ENCODE peak calls at places on chromosomes 5 and 9, in seven cellular contexts. Z is upper lobe of right lung; D is CD8-positive, alpha-beta memory T cell; K is BE2C; A is fibroblast of lung; B is lower lobe of right lung; V is A549. O is an unnamed sample. For H3K4me1, the result is how much of the 10 kb centered on the place peaks cover.

GRCh38 chr5:108251350-108251749 is 130.5 kb downstream of the FBXL17 start:
- DNase-seq in Z (no peak), D (no peak), K (peak), A (peak), B (no peak), V (no peak), O (no peak)

GRCh38 chr5:107655836-107656235 is 14.9 kb downstream of the EFNA5 start:
- DNase-seq in Z (no peak), D (no peak), K (no peak), A (no peak), B (no peak), V (no peak), O (no peak)

GRCh38 chr5:72412283-72413055 is 92.3 kb downstream of the PTCD2 start:
- DNase-seq in Z (no peak), D (no peak), K (no peak), A (peak), B (no peak), V (no peak), O (no peak)

GRCh38 chr5:10592598-10592997 is 28.7 kb downstream of the ANKRD33B start:
- DNase-seq in Z (no peak), D (no peak), K (no peak), A (no peak), B (no peak), V (no peak), O (no peak)

GRCh38 chr9:974993-975739 is 1.3 kb upstream of the DMRT3 start:
- DNase-seq in Z (no peak), D (no peak), K (no peak), A (no peak), B (no peak), V (no peak), O (no peak)

GRCh38 chr9:105341784-105342183 is 97.3 kb downstream of the SLC44A1 start:
- DNase-seq in Z (no peak), D (no peak), K (no peak), A (peak), B (no peak), V (no peak), O (no peak)

GRCh38 chr9:5326893-5327548 is 12.7 kb downstream of the RLN1 start:
- DNase-seq in Z (peak), D (peak), K (no peak), A (peak), B (peak), V (no peak), O (no peak)

GRCh38 chr9:121823451-121824169 is 172.2 kb downstream of the DAB2IP start:
- DNase-seq in Z (no peak), D (no peak), K (no peak), A (no peak), B (no peak), V (no peak), O (no peak)

GRCh38 chr5:145936401-145937131 is at the start of gene SH3RF2:
- DNase-seq in Z (peak), D (no peak), K (peak), A (peak), B (peak), V (peak), O (peak)

GRCh38 chr9:33289501-33289900 is 815 bp upstream of the NFX1 start:
- DNase-seq in Z (peak), D (peak), K (peak), A (peak), B (peak), V (no peak), O (peak)

GRCh38 chr5:134576386-134577021 is 51.0 kb downstream of the JADE2 start:
- DNase-seq in Z (no peak), D (no peak), K (no peak), A (no peak), B (peak), V (no peak), O (no peak)

GRCh38 chr9:75834878-75835277 is 55.6 kb upstream of the PCSK5 start:
- DNase-seq in Z (no peak), D (no peak), K (no peak), A (no peak), B (no peak), V (no peak), O (no peak)

GRCh38 chr5:154654484-154655375 is 100.4 kb upstream of the LARP1 start:
- DNase-seq in Z (peak), D (no peak), K (peak), A (peak), B (no peak), V (no peak), O (no peak)

GRCh38 chr9:36250079-36250478 is 8.2 kb downstream of the GNE start:
- DNase-seq in Z (no peak), D (no peak), K (no peak), A (no peak), B (no peak), V (no peak), O (no peak)

GRCh38 chr5:164306662-164307061 is 801.2 kb downstream of the MAT2B start:
- DNase-seq in Z (no peak), D (no peak), K (no peak), A (peak), B (no peak), V (no peak), O (no peak)

GRCh38 chr5:957730-958485 is 50.7 kb upstream of the NKD2 start:
- DNase-seq in Z (peak), D (no peak), K (no peak), A (no peak), B (peak), V (no peak), O (no peak)

DNA sequence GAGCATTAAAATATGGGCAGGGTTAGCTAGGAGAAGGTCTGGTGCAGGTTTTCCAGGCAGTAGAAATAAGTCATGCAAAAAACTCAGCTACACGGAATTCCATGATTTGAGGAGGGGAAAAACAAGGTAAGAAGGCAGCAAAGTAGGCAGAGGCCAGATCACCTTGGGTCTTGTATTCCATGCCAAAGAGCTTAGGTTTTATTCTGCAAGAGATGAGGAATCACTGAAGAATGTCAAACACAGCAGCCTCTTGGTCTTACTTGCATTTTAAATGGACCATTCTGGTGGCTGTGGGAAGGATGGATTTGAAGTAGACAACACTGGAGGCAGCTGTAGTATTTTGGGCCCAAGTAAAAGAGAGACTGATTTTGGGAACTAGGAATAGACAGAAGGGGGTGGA is 8.6 kb downstream of the TRPM3 start:
- DNase-seq in Z (no peak), D (no peak), K (no peak), A (no peak), B (no peak), V (no peak), O (no peak)
- H3K4me1 ChIP-seq in Z (under half), D (under half), K (under half), A (under half), B (under half), V (under half), O (under half)

DNA sequence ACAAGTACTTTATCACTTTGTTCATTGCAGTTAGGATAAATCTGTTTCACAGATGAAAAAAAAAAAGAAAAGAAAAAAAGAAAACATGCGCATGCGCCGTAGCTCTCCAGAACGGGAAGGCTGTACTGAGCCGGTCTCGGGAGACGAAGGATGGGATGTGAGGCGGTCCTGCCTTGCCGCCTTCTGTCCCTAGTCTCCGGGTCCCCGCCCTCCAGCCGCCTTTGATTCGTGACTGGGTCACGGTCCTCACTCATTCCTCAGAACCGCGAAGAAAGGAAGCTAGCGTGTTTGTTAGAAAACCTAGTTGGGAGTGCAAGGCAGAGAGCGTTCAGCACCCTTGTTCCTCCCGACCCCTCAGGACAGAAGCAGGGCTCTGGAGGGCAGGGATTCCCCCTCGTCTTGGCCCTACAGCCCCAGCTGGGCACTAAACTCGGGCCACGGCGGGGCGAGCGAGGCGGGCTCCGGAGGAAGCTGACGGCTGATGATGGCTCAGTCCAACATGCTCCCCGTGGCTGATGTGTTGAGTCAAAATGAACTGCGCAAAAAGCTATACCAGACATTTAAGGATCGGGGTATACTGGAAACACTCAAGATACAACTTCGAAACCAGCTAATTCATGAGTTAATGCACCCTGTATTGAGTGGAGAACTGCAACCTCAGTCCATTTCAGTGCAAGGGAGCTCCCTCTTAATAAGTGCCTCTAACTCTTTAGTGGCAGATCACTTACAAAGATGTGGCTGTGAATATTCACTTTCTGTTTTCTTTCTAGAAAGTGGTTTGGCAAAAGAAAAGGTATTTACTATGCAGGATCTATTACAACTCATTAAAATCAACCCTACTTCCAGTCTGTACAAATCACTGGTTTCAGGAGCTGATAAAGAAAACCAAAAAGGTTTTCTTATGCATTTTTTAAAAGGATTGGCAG is 40.0 kb downstream of the CPLANE1 start:
- DNase-seq in Z (no peak), D (peak), K (peak), A (peak), B (no peak), V (no peak), O (no peak)
- H3K4me3 ChIP-seq in Z (peak), D (peak), K (peak), A (peak), B (peak), V (no peak), O (no peak)

GRCh38 chr5:109451161-109451560 is 41.4 kb upstream of the PJA2 start:
- DNase-seq in Z (no peak), D (no peak), K (no peak), A (no peak), B (no peak), V (no peak), O (no peak)
- H3K4me1 ChIP-seq in Z (under half), D (under half), K (under half), A (under half), B (under half), V (under half), O (under half)

DNA sequence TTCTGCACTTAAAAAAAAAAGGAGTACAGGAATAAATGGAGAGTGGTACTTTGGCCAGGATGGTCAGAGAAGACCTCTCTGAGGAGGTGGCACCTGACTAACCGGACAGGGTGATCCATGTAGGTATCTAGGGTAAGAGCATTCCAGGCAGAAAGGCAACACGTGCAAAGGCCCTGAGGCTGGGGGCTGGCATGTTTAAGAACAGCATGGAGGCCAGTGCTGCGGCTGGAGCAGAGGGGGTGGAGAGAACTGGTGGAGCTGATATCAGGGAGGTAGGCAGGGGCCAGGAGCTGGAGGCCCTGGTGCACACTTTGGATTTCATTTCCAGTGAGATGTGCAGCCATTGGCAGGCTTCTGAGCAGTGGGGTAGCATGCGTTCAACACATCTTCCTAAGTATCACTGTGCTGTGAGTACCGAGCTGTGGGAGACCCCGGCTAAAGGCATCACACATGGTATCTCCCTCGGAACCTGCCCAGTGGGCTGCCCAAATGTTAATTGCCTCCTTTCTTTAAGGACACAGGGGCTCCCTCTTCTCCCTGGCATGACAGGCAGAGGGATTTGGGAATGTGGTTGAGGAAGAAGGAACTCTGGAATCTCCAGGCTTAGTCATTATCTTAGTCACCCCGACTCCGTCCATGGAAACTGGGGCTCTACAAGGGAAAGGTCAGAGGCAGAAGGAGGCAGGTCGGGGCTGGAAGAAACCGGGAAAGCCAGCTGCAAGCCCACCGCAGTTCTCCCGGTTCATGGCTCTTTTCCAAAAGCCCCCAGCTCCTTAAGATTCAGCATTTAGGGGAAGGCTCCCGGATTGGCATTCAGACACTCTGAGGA is 18.5 kb downstream of the SLC6A7 start:
- DNase-seq in Z (no peak), D (no peak), K (no peak), A (peak), B (no peak), V (peak), O (no peak)
- H3K4me3 ChIP-seq in Z (no peak), D (peak), K (no peak), A (no peak), B (no peak), V (no peak), O (no peak)

GRCh38 chr5:140339636-140340035 is 6.8 kb downstream of the HBEGF start:
- DNase-seq in Z (no peak), D (no peak), K (no peak), A (no peak), B (no peak), V (no peak), O (no peak)

GRCh38 chr5:140338918-140339317 is 7.5 kb downstream of the HBEGF start:
- DNase-seq in Z (no peak), D (no peak), K (no peak), A (no peak), B (no peak), V (no peak), O (no peak)

GRCh38 chr5:140337880-140338279 is 8.5 kb downstream of the HBEGF start:
- DNase-seq in Z (no peak), D (no peak), K (no peak), A (no peak), B (no peak), V (no peak), O (no peak)

GRCh38 chr5:140336388-140336787 is 10.0 kb downstream of the HBEGF start:
- DNase-seq in Z (peak), D (no peak), K (no peak), A (no peak), B (no peak), V (no peak), O (peak)

GRCh38 chr5:140338336-140338735 is 8.1 kb downstream of the HBEGF start:
- DNase-seq in Z (no peak), D (no peak), K (no peak), A (peak), B (no peak), V (no peak), O (no peak)
- H3K4me1 ChIP-seq in Z (under half), D (under half), K (under half), A (under half), B (half or more), V (under half), O (under half)